ENCODE peak calls at places on chromosomes 1 and 21, in ten cellular contexts. One of them, this sample, is unnamed.

GRCh38 chr1:225763815-225764548 is 13.6 kb upstream of the SRP9 start:
- DNase-seq in endothelial cell: no peak
- DNase-seq in WTC11: no peak
- DNase-seq in dorsolateral prefrontal cortex: peak
- DNase-seq in HFF-Myc: no peak
- DNase-seq in progenitor cell of endocrine pancreas: no peak
- DNase-seq in upper lobe of left lung: no peak
- DNase-seq in cardiac fibroblast: peak
- DNase-seq in choroid plexus epithelial cell: peak
- DNase-seq in heart right ventricle: peak
- DNase-seq in this sample: no peak

GRCh38 chr1:85259866-85260345 is 444 bp upstream of the C1orf52 start:
- DNase-seq in endothelial cell: no peak
- DNase-seq in WTC11: no peak
- DNase-seq in dorsolateral prefrontal cortex: peak
- DNase-seq in HFF-Myc: no peak
- DNase-seq in progenitor cell of endocrine pancreas: no peak
- DNase-seq in upper lobe of left lung: no peak
- DNase-seq in cardiac fibroblast: peak
- DNase-seq in choroid plexus epithelial cell: peak
- DNase-seq in heart right ventricle: peak
- DNase-seq in this sample: no peak

GRCh38 chr1:24968941-24969585 is 39.0 kb upstream of the RUNX3 start:
- DNase-seq in endothelial cell: no peak
- DNase-seq in WTC11: no peak
- DNase-seq in dorsolateral prefrontal cortex: no peak
- DNase-seq in HFF-Myc: no peak
- DNase-seq in progenitor cell of endocrine pancreas: no peak
- DNase-seq in upper lobe of left lung: no peak
- DNase-seq in cardiac fibroblast: no peak
- DNase-seq in choroid plexus epithelial cell: no peak
- DNase-seq in heart right ventricle: no peak
- DNase-seq in this sample: no peak

GRCh38 chr1:22281521-22282241 is 138.8 kb upstream of the WNT4 start:
- DNase-seq in endothelial cell: no peak
- DNase-seq in WTC11: no peak
- DNase-seq in dorsolateral prefrontal cortex: no peak
- DNase-seq in HFF-Myc: no peak
- DNase-seq in progenitor cell of endocrine pancreas: no peak
- DNase-seq in upper lobe of left lung: peak
- DNase-seq in cardiac fibroblast: no peak
- DNase-seq in choroid plexus epithelial cell: no peak
- DNase-seq in heart right ventricle: no peak
- DNase-seq in this sample: no peak

GRCh38 chr1:7410156-7410555 is 360.9 kb upstream of the VAMP3 start:
- DNase-seq in endothelial cell: no peak
- DNase-seq in WTC11: peak
- DNase-seq in dorsolateral prefrontal cortex: peak
- DNase-seq in HFF-Myc: no peak
- DNase-seq in progenitor cell of endocrine pancreas: no peak
- DNase-seq in upper lobe of left lung: peak
- DNase-seq in cardiac fibroblast: no peak
- DNase-seq in choroid plexus epithelial cell: no peak
- DNase-seq in heart right ventricle: no peak
- DNase-seq in this sample: no peak

GRCh38 chr1:241990040-241990439 is 8.9 kb downstream of the MAP1LC3C start:
- DNase-seq in endothelial cell: no peak
- DNase-seq in WTC11: peak
- DNase-seq in dorsolateral prefrontal cortex: no peak
- DNase-seq in HFF-Myc: peak
- DNase-seq in progenitor cell of endocrine pancreas: no peak
- DNase-seq in upper lobe of left lung: peak
- DNase-seq in cardiac fibroblast: peak
- DNase-seq in choroid plexus epithelial cell: peak
- DNase-seq in heart right ventricle: peak
- DNase-seq in this sample: no peak

GRCh38 chr1:234737915-234738314 is 127.9 kb upstream of the IRF2BP2 start:
- DNase-seq in endothelial cell: no peak
- DNase-seq in WTC11: peak
- DNase-seq in dorsolateral prefrontal cortex: no peak
- DNase-seq in HFF-Myc: no peak
- DNase-seq in progenitor cell of endocrine pancreas: no peak
- DNase-seq in upper lobe of left lung: no peak
- DNase-seq in cardiac fibroblast: no peak
- DNase-seq in choroid plexus epithelial cell: peak
- DNase-seq in heart right ventricle: no peak
- DNase-seq in this sample: no peak

GRCh38 chr21:34576043-34576466 is 38.9 kb downstream of the RCAN1 start:
- DNase-seq in endothelial cell: no peak
- DNase-seq in WTC11: no peak
- DNase-seq in dorsolateral prefrontal cortex: no peak
- DNase-seq in HFF-Myc: no peak
- DNase-seq in progenitor cell of endocrine pancreas: no peak
- DNase-seq in upper lobe of left lung: no peak
- DNase-seq in cardiac fibroblast: peak
- DNase-seq in choroid plexus epithelial cell: no peak
- DNase-seq in heart right ventricle: peak
- DNase-seq in this sample: no peak

GRCh38 chr1:151476083-151476482 is 16.8 kb upstream of the POGZ start:
- DNase-seq in endothelial cell: no peak
- DNase-seq in WTC11: no peak
- DNase-seq in dorsolateral prefrontal cortex: no peak
- DNase-seq in HFF-Myc: no peak
- DNase-seq in progenitor cell of endocrine pancreas: no peak
- DNase-seq in upper lobe of left lung: no peak
- DNase-seq in cardiac fibroblast: no peak
- DNase-seq in choroid plexus epithelial cell: no peak
- DNase-seq in heart right ventricle: no peak
- DNase-seq in this sample: no peak

GRCh38 chr1:72837781-72838180 is 555.4 kb upstream of the NEGR1 start:
- DNase-seq in endothelial cell: no peak
- DNase-seq in WTC11: no peak
- DNase-seq in dorsolateral prefrontal cortex: no peak
- DNase-seq in HFF-Myc: no peak
- DNase-seq in progenitor cell of endocrine pancreas: no peak
- DNase-seq in upper lobe of left lung: no peak
- DNase-seq in cardiac fibroblast: no peak
- DNase-seq in choroid plexus epithelial cell: no peak
- DNase-seq in heart right ventricle: no peak
- DNase-seq in this sample: no peak

GRCh38 chr1:48472747-48473146 is 743 bp upstream of the SPATA6 start:
- DNase-seq in endothelial cell: no peak
- DNase-seq in WTC11: no peak
- DNase-seq in dorsolateral prefrontal cortex: no peak
- DNase-seq in HFF-Myc: no peak
- DNase-seq in progenitor cell of endocrine pancreas: no peak
- DNase-seq in upper lobe of left lung: no peak
- DNase-seq in cardiac fibroblast: no peak
- DNase-seq in choroid plexus epithelial cell: no peak
- DNase-seq in heart right ventricle: no peak
- DNase-seq in this sample: no peak

GRCh38 chr1:48471603-48472576 is at the start of gene SPATA6:
- DNase-seq in endothelial cell: peak
- DNase-seq in WTC11: peak
- DNase-seq in dorsolateral prefrontal cortex: peak
- DNase-seq in HFF-Myc: peak
- DNase-seq in progenitor cell of endocrine pancreas: peak
- DNase-seq in upper lobe of left lung: peak
- DNase-seq in cardiac fibroblast: peak
- DNase-seq in choroid plexus epithelial cell: peak
- DNase-seq in heart right ventricle: peak
- DNase-seq in this sample: peak

GRCh38 chr1:48470506-48470905 is 1.5 kb downstream of the SPATA6 start:
- DNase-seq in endothelial cell: peak
- DNase-seq in WTC11: peak
- DNase-seq in dorsolateral prefrontal cortex: no peak
- DNase-seq in HFF-Myc: no peak
- DNase-seq in progenitor cell of endocrine pancreas: no peak
- DNase-seq in upper lobe of left lung: peak
- DNase-seq in cardiac fibroblast: peak
- DNase-seq in choroid plexus epithelial cell: peak
- DNase-seq in heart right ventricle: peak
- DNase-seq in this sample: no peak

GRCh38 chr1:48469616-48470500 is 2.1 kb downstream of the SPATA6 start:
- DNase-seq in endothelial cell: no peak
- DNase-seq in WTC11: no peak
- DNase-seq in dorsolateral prefrontal cortex: no peak
- DNase-seq in HFF-Myc: no peak
- DNase-seq in progenitor cell of endocrine pancreas: no peak
- DNase-seq in upper lobe of left lung: peak
- DNase-seq in cardiac fibroblast: peak
- DNase-seq in choroid plexus epithelial cell: peak
- DNase-seq in heart right ventricle: peak
- DNase-seq in this sample: no peak

DNA sequence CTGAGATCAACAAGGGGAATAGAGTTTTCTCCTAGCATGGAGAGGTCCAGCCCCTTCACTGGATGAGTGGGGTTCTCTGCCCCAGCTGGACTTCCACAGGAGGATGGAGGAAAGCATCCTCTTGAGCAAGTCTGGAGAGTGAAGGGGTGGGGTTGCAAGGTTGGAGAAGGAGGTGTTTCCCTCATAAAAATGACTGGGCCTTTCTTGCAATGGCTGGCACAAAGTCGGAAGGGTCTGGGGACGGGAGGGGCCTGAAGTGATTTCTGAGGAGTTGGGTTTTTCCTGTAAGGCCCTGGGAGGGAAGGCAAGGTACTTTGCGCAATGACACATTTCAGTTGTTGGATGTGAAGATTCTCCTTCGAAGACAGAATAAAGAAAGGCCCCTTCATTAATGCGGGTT is 901 bp downstream of the SPATA6 start:
- DNase-seq in endothelial cell: peak
- DNase-seq in WTC11: no peak
- DNase-seq in dorsolateral prefrontal cortex: no peak
- DNase-seq in HFF-Myc: no peak
- DNase-seq in progenitor cell of endocrine pancreas: no peak
- DNase-seq in upper lobe of left lung: no peak
- DNase-seq in cardiac fibroblast: peak
- DNase-seq in choroid plexus epithelial cell: no peak
- DNase-seq in heart right ventricle: peak
- DNase-seq in this sample: no peak
- TF ChIP-seq CTCF in endothelial cell: no peak
- TF ChIP-seq CTCF in WTC11: no peak
- TF ChIP-seq CTCF in dorsolateral prefrontal cortex: no peak
- TF ChIP-seq CTCF in HFF-Myc: no peak
- TF ChIP-seq CTCF in progenitor cell of endocrine pancreas: no peak
- TF ChIP-seq CTCF in upper lobe of left lung: no peak
- TF ChIP-seq CTCF in cardiac fibroblast: no peak
- TF ChIP-seq CTCF in choroid plexus epithelial cell: no peak
- TF ChIP-seq CTCF in heart right ventricle: no peak
- TF ChIP-seq CTCF in this sample: no peak

DNA sequence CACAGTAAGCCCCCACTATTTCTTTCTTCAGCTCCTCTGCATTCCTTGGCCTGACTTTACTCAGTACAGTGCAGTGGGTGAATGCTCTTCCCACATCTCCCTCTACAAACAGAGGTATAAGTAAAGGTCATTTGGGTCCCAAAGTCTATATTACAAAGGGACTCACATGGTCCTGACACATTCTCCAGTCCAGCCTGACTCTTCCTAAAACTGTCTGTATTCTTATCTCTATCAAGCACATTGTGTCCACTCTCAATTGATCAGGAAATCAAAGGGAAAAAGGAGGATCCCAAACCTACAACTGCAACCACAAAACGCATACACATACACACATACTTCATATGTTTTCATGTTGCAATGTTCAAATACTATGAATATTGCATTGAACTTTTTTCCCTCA is 49.4 kb downstream of the FRRS1 start:
- DNase-seq in endothelial cell: no peak
- DNase-seq in WTC11: no peak
- DNase-seq in dorsolateral prefrontal cortex: no peak
- DNase-seq in HFF-Myc: no peak
- DNase-seq in progenitor cell of endocrine pancreas: no peak
- DNase-seq in upper lobe of left lung: no peak
- DNase-seq in cardiac fibroblast: no peak
- DNase-seq in choroid plexus epithelial cell: no peak
- DNase-seq in heart right ventricle: no peak
- DNase-seq in this sample: no peak
- TF ChIP-seq CTCF in endothelial cell: no peak
- TF ChIP-seq CTCF in WTC11: no peak
- TF ChIP-seq CTCF in dorsolateral prefrontal cortex: no peak
- TF ChIP-seq CTCF in HFF-Myc: no peak
- TF ChIP-seq CTCF in progenitor cell of endocrine pancreas: no peak
- TF ChIP-seq CTCF in upper lobe of left lung: no peak
- TF ChIP-seq CTCF in cardiac fibroblast: no peak
- TF ChIP-seq CTCF in choroid plexus epithelial cell: no peak
- TF ChIP-seq CTCF in heart right ventricle: no peak
- TF ChIP-seq CTCF in this sample: no peak

GRCh38 chr1:161201828-161202712 is at the start of gene NDUFS2:
- DNase-seq in endothelial cell: peak
- DNase-seq in WTC11: peak
- DNase-seq in dorsolateral prefrontal cortex: peak
- DNase-seq in HFF-Myc: peak
- DNase-seq in progenitor cell of endocrine pancreas: peak
- DNase-seq in upper lobe of left lung: peak
- DNase-seq in cardiac fibroblast: peak
- DNase-seq in choroid plexus epithelial cell: peak
- DNase-seq in heart right ventricle: peak
- DNase-seq in this sample: peak
- TF ChIP-seq CTCF in endothelial cell: no peak
- TF ChIP-seq CTCF in WTC11: no peak
- TF ChIP-seq CTCF in dorsolateral prefrontal cortex: peak
- TF ChIP-seq CTCF in HFF-Myc: no peak
- TF ChIP-seq CTCF in progenitor cell of endocrine pancreas: peak
- TF ChIP-seq CTCF in upper lobe of left lung: no peak
- TF ChIP-seq CTCF in cardiac fibroblast: peak
- TF ChIP-seq CTCF in choroid plexus epithelial cell: peak
- TF ChIP-seq CTCF in heart right ventricle: no peak
- TF ChIP-seq CTCF in this sample: no peak

GRCh38 chr1:232950919-232951579 is 638 bp downstream of the NTPCR start:
- DNase-seq in endothelial cell: peak
- DNase-seq in WTC11: no peak
- DNase-seq in dorsolateral prefrontal cortex: peak
- DNase-seq in HFF-Myc: no peak
- DNase-seq in progenitor cell of endocrine pancreas: no peak
- DNase-seq in upper lobe of left lung: peak
- DNase-seq in cardiac fibroblast: peak
- DNase-seq in choroid plexus epithelial cell: peak
- DNase-seq in heart right ventricle: no peak
- DNase-seq in this sample: no peak

GRCh38 chr1:232954594-232955365 is 4.4 kb downstream of the NTPCR start:
- DNase-seq in endothelial cell: no peak
- DNase-seq in WTC11: no peak
- DNase-seq in dorsolateral prefrontal cortex: no peak
- DNase-seq in HFF-Myc: no peak
- DNase-seq in progenitor cell of endocrine pancreas: no peak
- DNase-seq in upper lobe of left lung: no peak
- DNase-seq in cardiac fibroblast: peak
- DNase-seq in choroid plexus epithelial cell: peak
- DNase-seq in heart right ventricle: no peak
- DNase-seq in this sample: no peak

GRCh38 chr1:232951605-232952004 is 1.2 kb downstream of the NTPCR start:
- DNase-seq in endothelial cell: no peak
- DNase-seq in WTC11: no peak
- DNase-seq in dorsolateral prefrontal cortex: no peak
- DNase-seq in HFF-Myc: no peak
- DNase-seq in progenitor cell of endocrine pancreas: no peak
- DNase-seq in upper lobe of left lung: no peak
- DNase-seq in cardiac fibroblast: no peak
- DNase-seq in choroid plexus epithelial cell: no peak
- DNase-seq in heart right ventricle: no peak
- DNase-seq in this sample: no peak

GRCh38 chr1:232952514-232953175 is 2.2 kb downstream of the NTPCR start:
- DNase-seq in endothelial cell: peak
- DNase-seq in WTC11: peak
- DNase-seq in dorsolateral prefrontal cortex: no peak
- DNase-seq in HFF-Myc: no peak
- DNase-seq in progenitor cell of endocrine pancreas: peak
- DNase-seq in upper lobe of left lung: peak
- DNase-seq in cardiac fibroblast: peak
- DNase-seq in choroid plexus epithelial cell: peak
- DNase-seq in heart right ventricle: no peak
- DNase-seq in this sample: no peak

GRCh38 chr1:232953176-232953524 is 2.7 kb downstream of the NTPCR start:
- DNase-seq in endothelial cell: no peak
- DNase-seq in WTC11: no peak
- DNase-seq in dorsolateral prefrontal cortex: no peak
- DNase-seq in HFF-Myc: no peak
- DNase-seq in progenitor cell of endocrine pancreas: no peak
- DNase-seq in upper lobe of left lung: no peak
- DNase-seq in cardiac fibroblast: no peak
- DNase-seq in choroid plexus epithelial cell: no peak
- DNase-seq in heart right ventricle: no peak
- DNase-seq in this sample: no peak
- TF ChIP-seq CTCF in endothelial cell: peak
- TF ChIP-seq CTCF in WTC11: no peak
- TF ChIP-seq CTCF in dorsolateral prefrontal cortex: no peak
- TF ChIP-seq CTCF in HFF-Myc: no peak
- TF ChIP-seq CTCF in progenitor cell of endocrine pancreas: no peak
- TF ChIP-seq CTCF in upper lobe of left lung: no peak
- TF ChIP-seq CTCF in cardiac fibroblast: no peak
- TF ChIP-seq CTCF in choroid plexus epithelial cell: no peak
- TF ChIP-seq CTCF in heart right ventricle: no peak
- TF ChIP-seq CTCF in this sample: peak